ENCODE peak calls at places on chromosomes 4 and X, in five cellular contexts. H, L, A, C and P are unnamed samples.
A peak's percentile ranks its signal among the peaks of the same experiment; 100 is the strongest.

GRCh38 chr4:56930638-56931037 is 22.9 kb downstream of the REST start:
- DNase-seq in H (peak; percentile 76), L (no peak), A (no peak), C (no peak), P (no peak)

GRCh38 chr4:1208970-1209704 is 36.8 kb upstream of the SPON2 start:
- DNase-seq in H (no peak), L (no peak), A (no peak), C (no peak), P (no peak)

GRCh38 chr4:176406736-176407135 is 87.0 kb downstream of the SPCS3 start:
- DNase-seq in H (no peak), L (no peak), A (no peak), C (no peak), P (no peak)

GRCh38 chr4:112560084-112560483 is 44.1 kb upstream of the NEUROG2 start:
- DNase-seq in H (no peak), L (no peak), A (no peak), C (no peak), P (peak; percentile 19)

GRCh38 chrX:46502848-46503247 is 42.4 kb downstream of the ZNF674 start:
- DNase-seq in H (no peak), L (no peak), A (no peak), C (no peak), P (no peak)

GRCh38 chr4:2689825-2690700 is 66.1 kb downstream of the TNIP2 start:
- DNase-seq in H (peak; percentile 71), L (no peak), A (peak; percentile 48), C (no peak), P (no peak)

GRCh38 chr4:121011138-121011537 is 61.2 kb downstream of the NDNF start:
- DNase-seq in H (no peak), L (peak; percentile 41), A (no peak), C (no peak), P (no peak)

GRCh38 chr4:161929966-161930365 is 233.8 kb downstream of the FSTL5 start:
- DNase-seq in H (no peak), L (no peak), A (no peak), C (no peak), P (no peak)

GRCh38 chr4:159904906-159905305 is 802.0 kb downstream of the RAPGEF2 start:
- DNase-seq in H (no peak), L (no peak), A (no peak), C (no peak), P (no peak)

GRCh38 chr4:76703676-76704075 is 194.3 kb downstream of the SOWAHB start:
- DNase-seq in H (no peak), L (no peak), A (no peak), C (no peak), P (no peak)

GRCh38 chr4:95048296-95048695 is 290.5 kb downstream of the BMPR1B start:
- DNase-seq in H (no peak), L (no peak), A (no peak), C (no peak), P (no peak)

GRCh38 chr4:170193496-170193895 is 103.7 kb upstream of the AADAT start:
- DNase-seq in H (no peak), L (no peak), A (no peak), C (no peak), P (no peak)

GRCh38 chrX:110407910-110408545 is 49.4 kb downstream of the RTL9 start:
- DNase-seq in H (no peak), L (peak; percentile 46), A (peak; percentile 23), C (peak; percentile 84), P (peak; percentile 31)

GRCh38 chr4:173014113-173014558 is 154.5 kb upstream of the GALNT7 start:
- DNase-seq in H (no peak), L (peak; percentile 86), A (no peak), C (peak; percentile 37), P (no peak)

GRCh38 chrX:38095971-38096529 is 89.7 kb downstream of the SYTL5 start:
- DNase-seq in H (no peak), L (no peak), A (no peak), C (no peak), P (no peak)

GRCh38 chr4:1421650-1422049 is 15.4 kb upstream of the NKX1-1 start:
- DNase-seq in H (no peak), L (no peak), A (no peak), C (no peak), P (no peak)

GRCh38 chr4:153222790-153223417 is 18.7 kb downstream of the TRIM2 start:
- DNase-seq in H (peak; percentile 87), L (peak; percentile 56), A (peak; percentile 61), C (peak; percentile 72), P (peak; percentile 66)

GRCh38 chr4:71290074-71290473 is 48.7 kb upstream of the SLC4A4 start:
- DNase-seq in H (no peak), L (no peak), A (no peak), C (no peak), P (no peak)

GRCh38 chr4:147753047-147753446 is 21.2 kb downstream of the ARHGAP10 start:
- DNase-seq in H (no peak), L (no peak), A (no peak), C (peak; percentile 57), P (no peak)

GRCh38 chrX:20529301-20529700 is 262.6 kb upstream of the RPS6KA3 start:
- DNase-seq in H (no peak), L (no peak), A (no peak), C (no peak), P (no peak)

GRCh38 chr4:126023946-126024345 is 709.2 kb downstream of the FAT4 start:
- DNase-seq in H (no peak), L (no peak), A (no peak), C (no peak), P (no peak)

GRCh38 chrX:103774070-103774642 is 2.5 kb upstream of the PLP1 start:
- DNase-seq in H (no peak), L (peak; percentile 46), A (no peak), C (peak; percentile 17), P (no peak)

GRCh38 chr4:33837043-33837442 is 2407.3 kb downstream of the ARAP2 start:
- DNase-seq in H (no peak), L (no peak), A (no peak), C (no peak), P (no peak)

GRCh38 chrX:10773318-10773717 is 152.9 kb upstream of the MID1 start:
- DNase-seq in H (no peak), L (no peak), A (no peak), C (no peak), P (no peak)

GRCh38 chrX:10769696-10770619 is 149.6 kb upstream of the MID1 start:
- DNase-seq in H (no peak), L (no peak), A (no peak), C (peak; percentile 23), P (no peak)

GRCh38 chrX:10769165-10769564 is 148.8 kb upstream of the MID1 start:
- DNase-seq in H (no peak), L (no peak), A (peak; percentile 49), C (peak; percentile 44), P (peak; percentile 28)
- TF ChIP-seq CTCF in H (peak; percentile 55), L (peak; percentile 68), A (peak; percentile 52), C (peak; percentile 53), P (peak; percentile 35)

GRCh38 chrX:13646154-13646549 is 6.8 kb upstream of the TCEANC start:
- DNase-seq in H (peak; percentile 87), L (peak; percentile 65), A (peak; percentile 28), C (peak; percentile 70), P (peak; percentile 30)
- TF ChIP-seq CTCF in H (peak; percentile 81), L (peak; percentile 70), A (peak; percentile 76), C (peak; percentile 71), P (peak; percentile 50)

DNA sequence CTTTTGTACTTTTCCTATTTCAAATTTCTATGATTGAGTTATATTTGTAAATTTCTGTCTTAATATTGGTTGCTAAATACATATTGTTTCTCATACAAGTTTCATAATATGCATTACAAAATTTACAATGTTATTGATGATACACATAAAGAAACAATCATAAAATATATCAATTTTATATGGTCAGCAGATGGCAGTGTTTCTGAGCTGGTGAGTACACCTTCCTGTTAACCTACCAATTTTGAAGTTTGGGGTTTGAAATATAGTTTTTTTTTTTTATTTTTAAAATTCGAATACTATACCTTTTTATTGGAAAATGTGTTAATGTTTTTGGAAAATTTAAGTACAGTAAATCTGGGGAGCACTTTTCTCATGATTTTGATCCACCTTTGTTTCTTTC is 1953.1 kb upstream of the ADGRL3 start:
- DNase-seq in H (no peak), L (no peak), A (no peak), C (peak; percentile 5), P (no peak)
- TF ChIP-seq CTCF in H (peak; percentile 55), L (peak; percentile 58), A (peak; percentile 15), C (no peak), P (peak; percentile 3)

GRCh38 chr4:184472540-184473264 is 1.6 kb downstream of the IRF2 start:
- DNase-seq in H (peak; percentile 90), L (peak; percentile 53), A (peak; percentile 73), C (peak; percentile 93), P (peak; percentile 69)
- TF ChIP-seq CTCF in H (no peak), L (peak; percentile 11), A (no peak), C (no peak), P (no peak)

GRCh38 chr4:67575889-67576329 is 17.4 kb downstream of the STAP1 start:
- DNase-seq in H (no peak), L (no peak), A (no peak), C (no peak), P (no peak)
- TF ChIP-seq CTCF in H (no peak), L (no peak), A (no peak), C (no peak), P (no peak)

GRCh38 chr4:69323284-69323683 is 43.0 kb downstream of the UGT2B28 start:
- DNase-seq in H (no peak), L (no peak), A (no peak), C (no peak), P (no peak)
- TF ChIP-seq CTCF in H (no peak), L (peak; percentile 47), A (no peak), C (no peak), P (no peak)

GRCh38 chrX:21930986-21931385 is 9.5 kb upstream of the SMS start:
- DNase-seq in H (no peak), L (no peak), A (no peak), C (no peak), P (no peak)

GRCh38 chrX:21932277-21932996 is 8.1 kb upstream of the SMS start:
- DNase-seq in H (no peak), L (no peak), A (no peak), C (no peak), P (no peak)

GRCh38 chrX:21934414-21934813 is 6.1 kb upstream of the SMS start:
- DNase-seq in H (no peak), L (no peak), A (no peak), C (no peak), P (no peak)

GRCh38 chrX:21929209-21929608 is 11.3 kb upstream of the SMS start:
- DNase-seq in H (no peak), L (no peak), A (no peak), C (no peak), P (no peak)

GRCh38 chrX:21933077-21933476 is 7.4 kb upstream of the SMS start:
- DNase-seq in H (no peak), L (peak; percentile 51), A (no peak), C (no peak), P (no peak)
- TF ChIP-seq CTCF in H (no peak), L (peak; percentile 66), A (no peak), C (no peak), P (no peak)

GRCh38 chrX:66680451-66680850 is 41.6 kb upstream of the EDA2R start:
- DNase-seq in H (no peak), L (no peak), A (no peak), C (no peak), P (no peak)

DNA sequence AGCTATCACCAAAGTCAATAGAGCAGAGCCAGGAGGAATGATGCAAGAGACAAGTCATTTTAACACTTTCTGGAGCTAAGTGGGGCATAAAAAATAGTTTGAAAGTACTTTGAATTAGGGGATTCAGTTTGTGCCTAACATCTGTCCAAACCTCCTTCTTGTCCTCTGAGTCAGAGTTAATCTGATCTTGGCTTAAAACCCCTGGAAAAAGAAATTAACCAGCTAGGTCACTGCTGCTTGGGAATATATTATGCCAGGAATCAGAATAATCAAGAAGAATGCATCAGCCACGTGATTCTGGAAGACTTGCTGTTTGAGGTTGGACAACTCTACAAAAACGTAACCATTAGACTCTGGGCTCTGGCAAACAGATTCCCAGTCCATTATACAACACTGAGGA is 45.3 kb upstream of the EDA2R start:
- DNase-seq in H (no peak), L (no peak), A (no peak), C (no peak), P (no peak)
- TF ChIP-seq CTCF in H (no peak), L (no peak), A (no peak), C (no peak), P (no peak)